ENCODE peak calls at places on chromosomes 1 and 21, in six cellular contexts. N is AG10803, J is transverse colon, E is sigmoid colon, W is mucosa of descending colon, B is ovary. Z is an unnamed sample.

GRCh38 chr1:232404227-232404626 is 225.7 kb downstream of the SIPA1L2 start:
- DNase-seq in N (no peak), J (no peak), E (no peak), W (no peak), B (no peak), Z (no peak)

GRCh38 chr1:40782371-40782956 is 1.1 kb upstream of the KCNQ4 start:
- DNase-seq in N (no peak), J (peak), E (no peak), W (peak), B (no peak), Z (no peak)

GRCh38 chr21:39340687-39341086 is 8.2 kb downstream of the HMGN1 start:
- DNase-seq in N (no peak), J (no peak), E (no peak), W (no peak), B (no peak), Z (no peak)

GRCh38 chr1:149942885-149943284 is 6.2 kb upstream of the MTMR11 start:
- DNase-seq in N (no peak), J (no peak), E (no peak), W (no peak), B (no peak), Z (no peak)

GRCh38 chr1:19232526-19232851 is 18.8 kb downstream of the EMC1 start:
- DNase-seq in N (peak), J (no peak), E (peak), W (no peak), B (peak), Z (no peak)

GRCh38 chr21:15826147-15826780 is 96.5 kb downstream of the USP25 start:
- DNase-seq in N (peak), J (peak), E (no peak), W (no peak), B (no peak), Z (peak)

GRCh38 chr1:44559913-44560312 is 114.4 kb downstream of the TMEM53 start:
- DNase-seq in N (no peak), J (no peak), E (no peak), W (no peak), B (no peak), Z (no peak)

GRCh38 chr1:68495532-68495931 is 1.4 kb downstream of the DEPDC1 start:
- DNase-seq in N (peak), J (no peak), E (no peak), W (no peak), B (no peak), Z (peak)

GRCh38 chr1:204321665-204322064 is 38.1 kb downstream of the PLEKHA6 start:
- DNase-seq in N (peak), J (no peak), E (no peak), W (no peak), B (no peak), Z (peak)

GRCh38 chr1:17338706-17339493 is 30.9 kb downstream of the PADI4 start:
- DNase-seq in N (no peak), J (no peak), E (peak), W (no peak), B (no peak), Z (no peak)

GRCh38 chr1:112502827-112503226 is 5.9 kb upstream of the WNT2B start:
- DNase-seq in N (peak), J (no peak), E (no peak), W (no peak), B (no peak), Z (no peak)

GRCh38 chr21:45202889-45203288 is 84.8 kb downstream of the POFUT2 start:
- DNase-seq in N (no peak), J (no peak), E (no peak), W (no peak), B (no peak), Z (no peak)

GRCh38 chr1:167905182-167905581 is 8.8 kb downstream of the ADCY10 start:
- DNase-seq in N (no peak), J (no peak), E (no peak), W (no peak), B (no peak), Z (no peak)

GRCh38 chr1:44484155-44484688 is 79.2 kb downstream of the RNF220 start:
- DNase-seq in N (no peak), J (no peak), E (no peak), W (no peak), B (no peak), Z (peak)

GRCh38 chr1:94768046-94768445 is 52.1 kb upstream of the SLC44A3 start:
- DNase-seq in N (no peak), J (no peak), E (no peak), W (no peak), B (no peak), Z (no peak)

GRCh38 chr1:58104960-58105359 is 441.6 kb downstream of the OMA1 start:
- DNase-seq in N (no peak), J (no peak), E (no peak), W (no peak), B (no peak), Z (no peak)

GRCh38 chr1:153945131-153945794 is 1.3 kb downstream of the DENND4B start:
- DNase-seq in N (peak), J (peak), E (peak), W (peak), B (peak), Z (peak)

GRCh38 chr21:28975401-28975800 is 17.3 kb downstream of the LTN1 start:
- DNase-seq in N (peak), J (no peak), E (no peak), W (no peak), B (no peak), Z (no peak)

GRCh38 chr1:89203166-89203565 is 4.4 kb upstream of the GBP4 start:
- DNase-seq in N (peak), J (no peak), E (no peak), W (no peak), B (no peak), Z (peak)

GRCh38 chr1:154337253-154337894 is 12.0 kb downstream of the ATP8B2 start:
- DNase-seq in N (no peak), J (no peak), E (no peak), W (no peak), B (no peak), Z (no peak)

GRCh38 chr21:45662623-45663015 is 19.1 kb downstream of the PCBP3 start:
- DNase-seq in N (no peak), J (no peak), E (no peak), W (no peak), B (no peak), Z (no peak)

GRCh38 chr1:154574715-154575114 is 7.1 kb downstream of the CHRNB2 start:
- DNase-seq in N (peak), J (no peak), E (peak), W (no peak), B (no peak), Z (peak)

GRCh38 chr1:224380003-224380402 is 23.3 kb downstream of the CNIH4 start:
- DNase-seq in N (no peak), J (no peak), E (no peak), W (no peak), B (no peak), Z (no peak)

GRCh38 chr1:200150721-200151120 is 123.2 kb downstream of the NR5A2 start:
- DNase-seq in N (peak), J (no peak), E (no peak), W (no peak), B (no peak), Z (peak)

GRCh38 chr21:41783476-41784150 is 16.8 kb upstream of the RIPK4 start:
- DNase-seq in N (peak), J (peak), E (no peak), W (peak), B (no peak), Z (peak)

GRCh38 chr1:151827853-151828252 is 3.7 kb downstream of the RORC start:
- DNase-seq in N (no peak), J (no peak), E (no peak), W (no peak), B (no peak), Z (no peak)

GRCh38 chr1:117312453-117313138 is 54.7 kb upstream of the MAN1A2 start:
- DNase-seq in N (peak), J (no peak), E (no peak), W (no peak), B (no peak), Z (peak)

GRCh38 chr1:53559854-53560571 is 100.8 kb downstream of the DMRTB1 start:
- DNase-seq in N (no peak), J (peak), E (peak), W (peak), B (peak), Z (no peak)

GRCh38 chr1:32052887-32053286 is 19.9 kb upstream of the TMEM39B start:
- DNase-seq in N (no peak), J (no peak), E (no peak), W (no peak), B (no peak), Z (peak)

GRCh38 chr1:15179485-15179883 is 25.9 kb downstream of the TMEM51 start:
- DNase-seq in N (no peak), J (no peak), E (no peak), W (no peak), B (no peak), Z (no peak)

GRCh38 chr1:94983343-94983742 is 56.4 kb upstream of the CNN3 start:
- DNase-seq in N (peak), J (peak), E (peak), W (no peak), B (no peak), Z (peak)

GRCh38 chr1:30652151-30652915 is 71.1 kb downstream of the MATN1 start:
- DNase-seq in N (no peak), J (no peak), E (no peak), W (no peak), B (no peak), Z (no peak)

GRCh38 chr1:1115136-1115829 is 606 bp downstream of the C1orf159 start:
- DNase-seq in N (no peak), J (peak), E (peak), W (peak), B (peak), Z (no peak)
- H3K4me3 ChIP-seq in N (peak), J (peak), E (peak), W (peak), B (peak), Z (peak)

GRCh38 chr1:11887666-11888007 is 28.9 kb upstream of the NPPB start:
- DNase-seq in N (no peak), J (no peak), E (no peak), W (no peak), B (no peak), Z (no peak)
- TF ChIP-seq CTCF in N (no peak), J (no peak), E (no peak), W (no peak), B (no peak), Z (no peak)

DNA sequence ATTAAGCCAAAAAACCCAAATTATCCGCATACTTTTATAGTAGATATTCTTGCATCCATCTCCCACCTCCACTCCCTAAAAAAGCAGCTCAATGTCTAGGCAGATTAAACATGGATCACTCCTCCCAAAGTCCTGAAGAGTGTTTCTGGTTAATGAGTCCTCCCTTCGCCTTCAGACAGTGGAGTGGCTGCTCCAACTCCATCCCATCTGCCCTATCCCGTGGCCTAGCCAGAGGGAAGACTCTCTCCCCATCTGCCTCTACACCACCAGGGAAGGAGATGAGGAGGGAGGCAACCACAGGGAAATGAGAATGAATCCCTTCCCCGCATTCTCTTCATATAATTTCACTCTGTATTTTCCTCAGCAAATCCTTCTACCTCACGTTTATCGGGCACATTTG is 103.8 kb downstream of the SLC45A1 start:
- DNase-seq in N (no peak), J (peak), E (peak), W (no peak), B (no peak), Z (no peak)
- H3K4me3 ChIP-seq in N (peak), J (peak), E (peak), W (peak), B (peak), Z (no peak)

GRCh38 chr1:12014141-12014981 is 4.9 kb upstream of the MIIP start:
- DNase-seq in N (peak), J (no peak), E (no peak), W (no peak), B (no peak), Z (peak)
- TF ChIP-seq CTCF in N (peak), J (no peak), E (no peak), W (no peak), B (no peak), Z (peak)

GRCh38 chr1:226945106-226945857 is 5.2 kb downstream of the COQ8A start:
- DNase-seq in N (no peak), J (peak), E (no peak), W (peak), B (no peak), Z (no peak)
- H3K4me3 ChIP-seq in N (no peak), J (no peak), E (no peak), W (no peak), B (no peak), Z (no peak)

DNA sequence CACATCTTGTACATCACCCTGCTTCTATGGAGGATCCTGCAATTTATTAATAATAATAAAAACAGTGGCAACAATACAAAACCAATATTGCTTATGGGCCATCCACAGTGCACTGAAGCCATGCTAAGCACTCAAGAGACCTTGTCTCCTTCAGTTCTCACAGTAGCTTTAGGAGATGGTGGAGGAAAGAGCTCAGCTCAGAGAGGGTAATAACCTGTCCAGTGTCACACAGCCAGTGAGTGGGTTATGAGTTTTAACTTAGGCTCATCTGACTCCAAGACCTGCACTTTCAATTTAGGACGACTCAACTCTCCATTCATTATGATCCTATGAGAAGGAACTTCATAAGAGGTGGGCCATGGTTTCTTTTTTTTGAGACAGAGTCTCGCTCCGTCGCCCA is 347.6 kb upstream of the RUNX1 start:
- DNase-seq in N (no peak), J (no peak), E (no peak), W (no peak), B (no peak), Z (no peak)
- TF ChIP-seq CTCF in N (no peak), J (no peak), E (no peak), W (no peak), B (no peak), Z (no peak)

GRCh38 chr1:243488459-243489163 is 232.8 kb downstream of the SDCCAG8 start:
- DNase-seq in N (no peak), J (no peak), E (no peak), W (no peak), B (no peak), Z (no peak)

GRCh38 chr1:243489681-243490080 is 233.8 kb downstream of the SDCCAG8 start:
- DNase-seq in N (no peak), J (no peak), E (no peak), W (no peak), B (no peak), Z (no peak)

GRCh38 chr1:243489164-243489527 is 233.3 kb downstream of the SDCCAG8 start:
- DNase-seq in N (no peak), J (no peak), E (no peak), W (no peak), B (no peak), Z (no peak)

GRCh38 chr1:243487036-243487648 is 231.3 kb downstream of the SDCCAG8 start:
- DNase-seq in N (no peak), J (no peak), E (no peak), W (no peak), B (no peak), Z (no peak)

DNA sequence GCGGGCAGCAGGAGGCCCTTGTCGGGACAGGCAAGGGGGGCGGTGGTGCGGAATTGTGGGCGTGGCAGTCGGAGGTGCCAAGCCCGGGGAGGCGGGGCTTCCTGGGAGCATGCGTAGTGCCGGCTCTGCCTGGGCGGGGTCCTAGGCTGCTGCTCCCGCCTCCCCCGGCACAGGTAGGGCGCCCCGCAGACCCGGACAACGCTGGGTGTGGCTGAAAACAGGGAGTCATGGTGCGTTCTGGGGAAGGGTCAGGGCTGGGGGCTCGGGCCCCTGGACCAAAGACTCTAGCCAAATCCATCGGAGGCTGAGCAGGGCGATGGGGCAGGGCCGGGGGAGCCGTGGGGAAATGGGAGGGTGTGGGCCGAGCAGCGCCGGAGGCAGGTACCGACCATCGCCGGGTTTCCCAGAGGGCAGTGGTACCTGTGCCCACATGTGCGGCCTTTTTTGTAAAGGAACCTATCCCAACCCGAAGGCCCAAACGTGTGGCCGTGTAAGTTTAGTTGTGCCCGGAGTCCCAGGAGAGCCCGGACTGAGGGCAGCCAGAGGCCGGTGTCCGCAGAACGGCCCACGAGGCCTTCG is 231.9 kb downstream of the SDCCAG8 start:
- DNase-seq in N (no peak), J (no peak), E (peak), W (peak), B (no peak), Z (peak)
- H3K4me3 ChIP-seq in N (peak), J (no peak), E (peak), W (no peak), B (no peak), Z (peak)

Z was measured in epithelial cell of esophagus.